ENCODE peak calls at places on chromosomes 16 and 17, in six cellular contexts. X is PC-9; P is CD8-positive, alpha-beta T cell; U is HFF-Myc; C is ovary; L is neural crest cell. Z is an unnamed sample.

GRCh38 chr17:68944435-68945035 is 10.7 kb downstream of the ABCA8 start:
- DNase-seq in X (no peak), P (no peak), U (no peak), C (no peak), L (no peak), Z (no peak)

GRCh38 chr16:57244767-57245471 is at the start of gene ARL2BP:
- DNase-seq in X (peak; percentile 89), P (peak; percentile 95), U (peak; percentile 85), C (peak; percentile 98), L (peak; percentile 95), Z (peak; percentile 91)

GRCh38 chr16:73298562-73298961 is 250.6 kb upstream of the ZFHX3 start:
- DNase-seq in X (no peak), P (no peak), U (no peak), C (no peak), L (no peak), Z (peak; percentile 1)

GRCh38 chr17:58531122-58531521 is 16.7 kb upstream of the MTMR4 start:
- DNase-seq in X (no peak), P (no peak), U (no peak), C (no peak), L (no peak), Z (no peak)

GRCh38 chr16:12255919-12256665 is 279.6 kb downstream of the SNX29 start:
- DNase-seq in X (no peak), P (no peak), U (no peak), C (no peak), L (no peak), Z (no peak)

GRCh38 chr17:44628234-44629188 is 27.8 kb upstream of the MEIOC start:
- DNase-seq in X (no peak), P (no peak), U (no peak), C (no peak), L (peak; percentile 75), Z (peak; percentile 45)

GRCh38 chr16:1125471-1125870 is 27.4 kb upstream of the CACNA1H start:
- DNase-seq in X (no peak), P (no peak), U (peak; percentile 1), C (no peak), L (no peak), Z (no peak)

GRCh38 chr17:37090941-37091340 is 142.2 kb downstream of the AATF start:
- DNase-seq in X (no peak), P (no peak), U (no peak), C (no peak), L (no peak), Z (no peak)

GRCh38 chr16:78485188-78485898 is 385.9 kb downstream of the WWOX start:
- DNase-seq in X (no peak), P (no peak), U (no peak), C (no peak), L (no peak), Z (no peak)

GRCh38 chr16:85395913-85396878 is 216.9 kb upstream of the GSE1 start:
- DNase-seq in X (no peak), P (no peak), U (peak; percentile 39), C (peak; percentile 62), L (no peak), Z (no peak)

GRCh38 chr17:19019041-19019941 is 14.7 kb upstream of the FAM83G start:
- DNase-seq in X (no peak), P (no peak), U (no peak), C (no peak), L (no peak), Z (no peak)

DNA sequence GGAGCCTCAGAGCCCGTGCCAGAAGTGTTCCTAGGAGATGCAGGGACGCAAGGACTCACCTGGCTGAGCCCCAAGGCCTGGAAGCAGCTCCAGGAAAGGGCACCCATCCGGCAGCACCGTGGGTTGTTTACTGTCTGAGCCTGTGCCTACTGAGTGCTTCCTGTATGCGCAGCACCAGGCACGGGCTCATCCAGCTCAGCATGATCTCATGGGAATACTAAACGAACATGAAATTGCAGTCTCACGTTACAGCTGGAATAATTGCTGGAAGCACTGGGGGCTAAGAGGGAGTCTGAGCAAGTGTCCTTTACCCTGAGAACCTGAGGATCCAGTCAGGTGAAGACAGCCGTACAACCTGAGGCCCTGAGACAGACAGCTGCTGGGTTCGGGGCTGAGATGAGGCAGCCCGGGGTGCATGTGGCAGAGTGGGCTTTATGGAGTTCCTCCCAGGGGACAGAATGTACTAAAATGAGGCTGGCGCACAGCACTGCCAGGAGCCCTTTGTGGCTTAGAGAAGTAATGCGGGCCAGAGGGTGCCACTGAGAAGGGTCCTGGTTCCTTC is 5.4 kb downstream of the CTRL start:
- DNase-seq in X (no peak), P (no peak), U (no peak), C (no peak), L (no peak), Z (no peak)
- TF ChIP-seq CTCF in X (no peak), P (no peak), U (peak; percentile 2), C (no peak), L (no peak), Z (peak; percentile 7)

DNA sequence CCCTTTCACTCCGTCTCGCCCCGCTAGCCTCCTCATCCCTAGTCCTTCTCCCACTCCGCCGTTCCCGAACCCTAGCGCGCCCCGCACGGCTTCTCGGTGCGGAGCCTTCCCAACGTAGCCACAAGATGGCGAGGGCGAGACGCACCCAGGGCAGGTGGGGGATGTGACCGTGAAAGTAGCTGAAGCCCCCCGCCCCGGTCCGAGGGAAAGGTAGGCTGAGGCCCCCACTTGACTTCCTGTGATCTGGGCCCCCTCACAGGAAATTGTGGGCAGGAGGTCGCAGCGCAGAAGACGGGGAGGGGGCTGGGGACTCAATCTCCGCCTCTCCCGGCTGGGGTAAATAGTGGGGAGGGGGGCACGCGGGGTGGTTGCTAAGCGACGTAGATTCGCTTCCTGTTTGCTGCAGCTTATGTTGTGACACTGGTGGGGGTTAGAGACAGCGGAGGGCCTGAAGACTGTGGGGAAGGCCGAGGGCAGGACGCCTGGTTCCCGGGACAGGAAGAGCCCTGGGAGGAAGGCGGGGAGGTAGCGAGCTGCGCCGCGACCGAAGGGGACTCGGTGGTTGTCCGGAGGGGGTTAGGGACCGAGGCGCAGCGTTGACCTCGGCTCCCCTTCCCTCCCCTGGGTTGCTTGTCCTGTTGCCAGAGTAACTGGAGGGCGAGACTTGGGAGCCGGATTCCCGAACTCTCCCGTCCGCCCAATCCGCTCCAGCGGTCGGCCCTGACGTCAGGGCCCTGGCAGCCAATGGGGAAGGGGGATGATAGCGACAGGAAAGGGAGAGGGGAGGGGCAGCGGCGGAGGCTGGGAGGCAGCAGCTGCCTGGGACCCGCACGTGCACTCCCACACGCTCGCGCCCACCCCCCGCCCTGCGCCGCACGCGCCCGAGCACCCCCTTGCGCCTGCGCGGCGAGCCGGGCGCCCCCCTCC is 1.1 kb downstream of the KDM6B start:
- DNase-seq in X (peak; percentile 84), P (peak; percentile 77), U (no peak), C (peak; percentile 98), L (peak; percentile 81), Z (no peak)
- TF ChIP-seq CTCF in X (peak; percentile 63), P (peak; percentile 69), U (peak; percentile 76), C (peak; percentile 91), L (peak; percentile 76), Z (peak; percentile 78)

GRCh38 chr17:563646-564045 is 151.0 kb downstream of the VPS53 start:
- DNase-seq in X (no peak), P (no peak), U (no peak), C (no peak), L (no peak), Z (no peak)

GRCh38 chr17:564526-564925 is 150.1 kb downstream of the VPS53 start:
- DNase-seq in X (no peak), P (no peak), U (no peak), C (no peak), L (no peak), Z (no peak)

GRCh38 chr17:562174-562573 is 152.5 kb downstream of the VPS53 start:
- DNase-seq in X (no peak), P (no peak), U (no peak), C (no peak), L (no peak), Z (no peak)

GRCh38 chr17:561118-561517 is 153.5 kb downstream of the VPS53 start:
- DNase-seq in X (no peak), P (no peak), U (no peak), C (no peak), L (no peak), Z (no peak)

DNA sequence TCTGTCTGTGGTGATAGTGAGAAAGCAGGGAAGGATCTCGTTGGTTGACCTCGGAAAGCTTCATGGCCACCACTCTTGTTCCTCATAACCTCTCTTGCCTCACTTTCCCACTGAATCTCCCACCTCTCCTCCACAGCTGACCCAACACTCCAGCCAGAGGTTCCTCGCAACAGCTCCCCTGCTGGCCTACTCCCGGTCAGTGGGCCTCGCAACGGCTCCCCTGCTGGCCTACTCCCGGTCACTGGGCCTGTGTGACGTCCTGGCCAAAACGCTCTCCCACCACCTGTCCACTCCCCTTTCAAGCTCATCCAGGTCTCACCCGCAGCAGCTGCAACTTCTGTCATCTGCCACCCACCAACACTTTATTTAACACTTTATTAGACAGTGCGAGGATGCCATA is 149.1 kb downstream of the VPS53 start:
- DNase-seq in X (no peak), P (no peak), U (no peak), C (no peak), L (peak; percentile 2), Z (no peak)
- TF ChIP-seq CTCF in X (no peak), P (no peak), U (peak; percentile 40), C (no peak), L (no peak), Z (peak; percentile 47)

DNA sequence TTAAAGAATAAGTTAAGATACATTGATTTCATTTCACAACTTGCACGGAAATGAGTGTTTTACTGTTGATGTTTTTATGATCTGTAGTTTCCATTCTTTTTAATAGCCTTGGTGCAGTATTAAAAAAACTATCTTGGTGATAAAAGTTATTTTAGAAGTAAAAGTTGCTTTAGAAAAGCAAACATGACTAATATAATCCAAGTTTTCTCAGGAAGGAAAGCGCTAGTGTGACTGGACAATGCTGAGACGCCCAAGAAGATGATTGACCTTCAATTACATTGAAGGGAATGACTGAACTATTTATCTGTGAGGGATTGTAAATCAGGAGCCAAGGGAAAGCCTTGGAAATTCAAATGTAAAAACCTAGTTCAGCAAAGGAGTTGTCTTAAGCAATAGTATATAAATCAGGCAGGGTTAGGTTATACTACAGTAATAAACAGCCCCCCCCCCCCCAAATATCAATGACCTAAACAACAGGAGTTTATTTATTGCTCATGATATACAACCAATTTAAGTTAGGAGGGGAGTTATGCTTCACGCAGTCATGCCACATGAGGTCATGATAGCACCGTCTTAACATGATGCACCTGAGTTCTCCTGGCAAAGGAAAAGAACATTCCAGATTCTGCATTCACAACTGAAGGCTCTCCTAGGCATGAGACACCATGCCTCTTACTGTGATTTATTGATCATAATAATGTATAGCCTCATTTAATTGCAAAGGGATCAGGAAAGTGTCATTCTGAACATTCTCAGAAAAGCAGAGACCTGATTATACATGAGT is 443.8 kb downstream of the CDH13 start:
- DNase-seq in X (no peak), P (no peak), U (no peak), C (no peak), L (no peak), Z (no peak)
- TF ChIP-seq CTCF in X (no peak), P (no peak), U (no peak), C (no peak), L (no peak), Z (peak; percentile 29)

GRCh38 chr16:66030036-66030435 is 336.5 kb upstream of the CDH5 start:
- DNase-seq in X (no peak), P (no peak), U (peak; percentile 40), C (peak; percentile 48), L (no peak), Z (no peak)

GRCh38 chr16:66028505-66029216 is 337.8 kb upstream of the CDH5 start:
- DNase-seq in X (no peak), P (no peak), U (no peak), C (no peak), L (no peak), Z (no peak)

GRCh38 chr16:66025751-66026150 is 340.7 kb upstream of the CDH5 start:
- DNase-seq in X (no peak), P (no peak), U (no peak), C (no peak), L (no peak), Z (no peak)

GRCh38 chr16:66026931-66027330 is 339.6 kb upstream of the CDH5 start:
- DNase-seq in X (no peak), P (no peak), U (no peak), C (no peak), L (no peak), Z (no peak)

GRCh38 chr16:66026211-66026610 is 340.3 kb upstream of the CDH5 start:
- DNase-seq in X (no peak), P (no peak), U (no peak), C (no peak), L (no peak), Z (no peak)
- TF ChIP-seq CTCF in X (no peak), P (no peak), U (peak; percentile 34), C (no peak), L (peak; percentile 36), Z (no peak)